ENCODE peak calls at places on chromosomes 11 and 22, in four cellular contexts. Q is kidney, V is right atrium auricular region, Y is K562. N is an unnamed sample.

GRCh38 chr22:44734801-44735517 is 17.4 kb upstream of the ARHGAP8 start:
- DNase-seq in Q (peak; percentile 77), V (no peak), Y (no peak), N (no peak)

GRCh38 chr11:86500500-86501170 is 125.9 kb downstream of the CCDC81 start:
- DNase-seq in Q (no peak), V (no peak), Y (no peak), N (no peak)

GRCh38 chr11:44604171-44604581 is 38.7 kb downstream of the CD82 start:
- DNase-seq in Q (no peak), V (no peak), Y (no peak), N (no peak)

GRCh38 chr22:32475428-32476010 is 908 bp downstream of the FBXO7 start:
- DNase-seq in Q (no peak), V (peak; percentile 65), Y (peak; percentile 47), N (no peak)

GRCh38 chr11:92387882-92388281 is 163.3 kb downstream of the FAT3 start:
- DNase-seq in Q (no peak), V (no peak), Y (no peak), N (no peak)

GRCh38 chr22:36528336-36528735 is 630 bp downstream of the EIF3D start:
- DNase-seq in Q (no peak), V (no peak), Y (no peak), N (no peak)

GRCh38 chr11:75380245-75380644 is 19.1 kb upstream of the RPS3 start:
- DNase-seq in Q (no peak), V (no peak), Y (no peak), N (no peak)

GRCh38 chr22:23305922-23306374 is 125.6 kb downstream of the BCR start:
- DNase-seq in Q (peak; percentile 95), V (peak; percentile 92), Y (no peak), N (peak; percentile 61)

GRCh38 chr11:65890324-65891179 is at the start of gene CCDC85B:
- DNase-seq in Q (peak; percentile 100), V (peak; percentile 100), Y (peak; percentile 98), N (peak; percentile 97)
- TF ChIP-seq CTCF in Q (no peak), V (peak; percentile 29), Y (peak; percentile 13), N (peak; percentile 52)

DNA sequence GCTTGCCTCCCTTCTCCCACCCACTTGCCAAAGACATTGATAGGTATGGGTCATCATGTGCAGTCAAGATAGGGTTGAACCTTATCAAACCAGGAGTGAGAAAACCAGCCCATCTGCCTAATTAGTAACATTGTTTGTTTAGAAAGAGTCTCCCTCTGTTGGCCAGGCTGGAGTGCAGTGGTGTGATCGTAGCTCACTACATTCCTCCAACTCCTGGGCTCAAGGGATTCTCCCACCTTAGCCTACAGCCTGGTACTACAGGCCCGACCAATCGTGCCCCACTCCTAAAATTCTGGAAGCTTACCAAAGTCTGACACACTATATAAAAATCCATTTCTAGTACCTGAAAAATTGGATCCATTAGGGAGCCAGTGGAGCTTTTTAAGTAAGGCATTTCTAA is 4.5 kb downstream of the C11orf71 start:
- DNase-seq in Q (no peak), V (no peak), Y (peak; percentile 41), N (no peak)
- TF ChIP-seq CTCF in Q (no peak), V (peak; percentile 19), Y (peak; percentile 33), N (no peak)

GRCh38 chr22:19705181-19705934 is 8.9 kb upstream of the SEPTIN5 start:
- DNase-seq in Q (peak; percentile 41), V (no peak), Y (peak; percentile 43), N (peak; percentile 66)
- TF ChIP-seq CTCF in Q (no peak), V (no peak), Y (peak; percentile 75), N (no peak)

GRCh38 chr22:17954200-17954859 is 70.0 kb downstream of the MICAL3 start:
- DNase-seq in Q (no peak), V (no peak), Y (no peak), N (no peak)

GRCh38 chr22:17954860-17955587 is 69.3 kb downstream of the MICAL3 start:
- DNase-seq in Q (no peak), V (no peak), Y (no peak), N (no peak)

GRCh38 chr22:17951315-17951714 is 73.0 kb downstream of the MICAL3 start:
- DNase-seq in Q (no peak), V (no peak), Y (no peak), N (no peak)

GRCh38 chr22:17952273-17952801 is 72.0 kb downstream of the MICAL3 start:
- DNase-seq in Q (no peak), V (no peak), Y (peak; percentile 19), N (no peak)

DNA sequence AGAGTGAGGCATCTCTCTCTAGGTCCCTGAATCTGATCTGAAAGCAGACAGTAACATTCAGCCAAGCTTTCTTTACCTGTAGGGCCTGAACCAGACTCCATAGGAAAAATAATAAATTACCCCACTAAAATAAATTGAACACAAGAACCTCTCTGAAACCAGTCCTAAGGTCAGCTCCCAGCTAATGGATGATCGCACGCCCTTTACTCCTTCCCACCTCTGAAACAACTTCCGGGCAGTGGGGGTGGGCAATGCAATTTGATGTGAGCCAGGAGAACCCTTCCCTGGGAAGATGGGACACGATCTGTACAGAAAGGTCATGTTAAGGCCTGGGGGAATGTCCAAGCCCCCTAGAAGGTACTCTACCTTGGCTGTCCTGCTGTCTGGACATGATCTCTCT is 71.2 kb downstream of the MICAL3 start:
- DNase-seq in Q (no peak), V (no peak), Y (no peak), N (no peak)
- TF ChIP-seq CTCF in Q (no peak), V (no peak), Y (no peak), N (no peak)

GRCh38 chr11:134558916-134559616 is 147.0 kb upstream of the B3GAT1 start:
- DNase-seq in Q (peak; percentile 19), V (peak; percentile 16), Y (no peak), N (peak; percentile 27)

GRCh38 chr11:134559617-134559992 is 147.6 kb upstream of the B3GAT1 start:
- DNase-seq in Q (peak; percentile 49), V (peak; percentile 54), Y (no peak), N (peak; percentile 54)

GRCh38 chr11:134556186-134556585 is 144.1 kb upstream of the B3GAT1 start:
- DNase-seq in Q (no peak), V (no peak), Y (no peak), N (no peak)

GRCh38 chr11:134558258-134558835 is 146.3 kb upstream of the B3GAT1 start:
- DNase-seq in Q (no peak), V (peak; percentile 21), Y (no peak), N (peak; percentile 13)

DNA sequence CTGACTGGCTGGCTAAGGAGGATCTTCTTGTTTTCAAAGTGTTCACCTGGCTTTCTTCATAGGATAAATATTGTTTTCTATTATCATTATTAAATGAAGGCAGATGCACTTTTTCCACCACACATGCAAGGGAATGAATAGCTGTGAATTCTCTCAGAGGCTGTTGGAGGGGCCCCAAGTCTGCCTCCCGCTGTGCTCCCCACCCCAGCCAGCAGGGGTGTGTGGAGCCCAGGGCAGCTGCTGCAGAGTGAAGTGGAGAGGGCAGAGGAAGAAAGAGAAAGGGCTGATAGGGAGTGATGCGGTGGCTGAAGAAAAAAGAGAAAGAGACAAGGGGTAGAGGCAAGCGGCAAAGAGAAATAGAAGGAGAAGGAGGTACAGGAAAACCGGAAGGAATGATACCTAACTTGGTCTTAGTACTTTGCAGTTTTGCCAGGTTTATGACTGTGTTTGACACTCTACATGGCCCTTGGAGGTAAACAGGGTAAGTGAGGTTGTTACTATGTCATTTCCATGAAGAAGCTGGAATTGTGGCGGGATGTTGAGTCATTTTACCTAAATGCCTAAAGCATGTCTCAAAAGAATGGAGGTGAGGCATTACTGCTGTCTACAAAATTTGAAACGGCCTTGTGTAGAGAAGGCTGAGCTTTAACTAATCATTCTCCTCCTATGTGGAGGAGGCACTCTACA is 145.7 kb upstream of the B3GAT1 start:
- DNase-seq in Q (no peak), V (no peak), Y (no peak), N (peak; percentile 39)
- TF ChIP-seq CTCF in Q (no peak), V (no peak), Y (no peak), N (peak; percentile 20)

GRCh38 chr11:134678744-134679143 is 266.7 kb upstream of the B3GAT1 start:
- DNase-seq in Q (no peak), V (no peak), Y (no peak), N (peak; percentile 40)
- TF ChIP-seq CTCF in Q (no peak), V (no peak), Y (no peak), N (no peak)